ENCODE peak calls at places on chromosomes 4 and X, in seven cellular contexts. One of them, this sample, is unnamed.

GRCh38 chr4:187993827-187994226 is 1.7 kb upstream of the ZFP42 start:
- DNase-seq in stimulated activated CD8-positive, alpha-beta memory T cell treated with anti-CD3 and anti-CD28 coated beads, Interleukin-15, amount 100 ng/mL, for 1 hour: no peak
- DNase-seq in activated T-cell treated with anti-CD3 and anti-CD28 coated beads for 1 hour: no peak
- DNase-seq in Right ventricle myocardium superior: no peak
- DNase-seq in SW 1271: no peak
- DNase-seq in stimulated activated CD4-positive, alpha-beta T cell treated with anti-CD3 and anti-CD28 coated beads, TNF-alpha, amount 100 ng/mL, for 4 hours: no peak
- DNase-seq in GM20000: no peak
- DNase-seq in this sample: no peak

GRCh38 chr4:133154725-133155124 is 5.6 kb downstream of the PCDH10 start:
- DNase-seq in SW 1271: no peak
- DNase-seq in GM20000: peak; percentile 22
- DNase-seq in activated T-cell treated with anti-CD3 and anti-CD28 coated beads for 1 hour: no peak
- DNase-seq in stimulated activated CD4-positive, alpha-beta T cell treated with anti-CD3 and anti-CD28 coated beads, TNF-alpha, amount 100 ng/mL, for 4 hours: no peak
- DNase-seq in Right ventricle myocardium superior: no peak
- DNase-seq in stimulated activated CD8-positive, alpha-beta memory T cell treated with anti-CD3 and anti-CD28 coated beads, Interleukin-15, amount 100 ng/mL, for 1 hour: no peak
- DNase-seq in this sample: no peak

GRCh38 chrX:1661048-1661921 is 46.4 kb downstream of the ASMT start:
- DNase-seq in Right ventricle myocardium superior: peak; percentile 64
- DNase-seq in stimulated activated CD4-positive, alpha-beta T cell treated with anti-CD3 and anti-CD28 coated beads, TNF-alpha, amount 100 ng/mL, for 4 hours: no peak
- DNase-seq in SW 1271: no peak
- DNase-seq in GM20000: peak; percentile 89
- DNase-seq in stimulated activated CD8-positive, alpha-beta memory T cell treated with anti-CD3 and anti-CD28 coated beads, Interleukin-15, amount 100 ng/mL, for 1 hour: peak; percentile 81
- DNase-seq in activated T-cell treated with anti-CD3 and anti-CD28 coated beads for 1 hour: peak; percentile 84
- DNase-seq in this sample: peak; percentile 15

GRCh38 chrX:123731258-123731986 is 1.4 kb downstream of the THOC2 start:
- DNase-seq in SW 1271: no peak
- DNase-seq in activated T-cell treated with anti-CD3 and anti-CD28 coated beads for 1 hour: no peak
- DNase-seq in stimulated activated CD4-positive, alpha-beta T cell treated with anti-CD3 and anti-CD28 coated beads, TNF-alpha, amount 100 ng/mL, for 4 hours: no peak
- DNase-seq in stimulated activated CD8-positive, alpha-beta memory T cell treated with anti-CD3 and anti-CD28 coated beads, Interleukin-15, amount 100 ng/mL, for 1 hour: no peak
- DNase-seq in Right ventricle myocardium superior: no peak
- DNase-seq in GM20000: peak; percentile 7
- DNase-seq in this sample: peak; percentile 64

GRCh38 chr4:81375745-81376144 is 96.0 kb downstream of the RASGEF1B start:
- DNase-seq in activated T-cell treated with anti-CD3 and anti-CD28 coated beads for 1 hour: no peak
- DNase-seq in stimulated activated CD4-positive, alpha-beta T cell treated with anti-CD3 and anti-CD28 coated beads, TNF-alpha, amount 100 ng/mL, for 4 hours: no peak
- DNase-seq in SW 1271: no peak
- DNase-seq in stimulated activated CD8-positive, alpha-beta memory T cell treated with anti-CD3 and anti-CD28 coated beads, Interleukin-15, amount 100 ng/mL, for 1 hour: no peak
- DNase-seq in Right ventricle myocardium superior: no peak
- DNase-seq in GM20000: no peak
- DNase-seq in this sample: no peak

GRCh38 chr4:159480826-159481225 is 377.9 kb downstream of the RAPGEF2 start:
- DNase-seq in SW 1271: no peak
- DNase-seq in GM20000: no peak
- DNase-seq in activated T-cell treated with anti-CD3 and anti-CD28 coated beads for 1 hour: no peak
- DNase-seq in stimulated activated CD8-positive, alpha-beta memory T cell treated with anti-CD3 and anti-CD28 coated beads, Interleukin-15, amount 100 ng/mL, for 1 hour: no peak
- DNase-seq in stimulated activated CD4-positive, alpha-beta T cell treated with anti-CD3 and anti-CD28 coated beads, TNF-alpha, amount 100 ng/mL, for 4 hours: no peak
- DNase-seq in Right ventricle myocardium superior: no peak
- DNase-seq in this sample: no peak

GRCh38 chr4:139841464-139842195 is 176.0 kb downstream of the MGST2 start:
- DNase-seq in SW 1271: no peak
- DNase-seq in stimulated activated CD8-positive, alpha-beta memory T cell treated with anti-CD3 and anti-CD28 coated beads, Interleukin-15, amount 100 ng/mL, for 1 hour: peak; percentile 2
- DNase-seq in Right ventricle myocardium superior: no peak
- DNase-seq in activated T-cell treated with anti-CD3 and anti-CD28 coated beads for 1 hour: no peak
- DNase-seq in stimulated activated CD4-positive, alpha-beta T cell treated with anti-CD3 and anti-CD28 coated beads, TNF-alpha, amount 100 ng/mL, for 4 hours: no peak
- DNase-seq in GM20000: no peak
- DNase-seq in this sample: no peak

GRCh38 chr4:103207673-103208072 is 9.5 kb upstream of the CENPE start:
- DNase-seq in stimulated activated CD4-positive, alpha-beta T cell treated with anti-CD3 and anti-CD28 coated beads, TNF-alpha, amount 100 ng/mL, for 4 hours: no peak
- DNase-seq in GM20000: no peak
- DNase-seq in Right ventricle myocardium superior: no peak
- DNase-seq in SW 1271: no peak
- DNase-seq in activated T-cell treated with anti-CD3 and anti-CD28 coated beads for 1 hour: no peak
- DNase-seq in stimulated activated CD8-positive, alpha-beta memory T cell treated with anti-CD3 and anti-CD28 coated beads, Interleukin-15, amount 100 ng/mL, for 1 hour: no peak
- DNase-seq in this sample: no peak

GRCh38 chr4:148058160-148058859 is 326.4 kb downstream of the ARHGAP10 start:
- DNase-seq in SW 1271: no peak
- DNase-seq in GM20000: no peak
- DNase-seq in stimulated activated CD4-positive, alpha-beta T cell treated with anti-CD3 and anti-CD28 coated beads, TNF-alpha, amount 100 ng/mL, for 4 hours: no peak
- DNase-seq in activated T-cell treated with anti-CD3 and anti-CD28 coated beads for 1 hour: no peak
- DNase-seq in stimulated activated CD8-positive, alpha-beta memory T cell treated with anti-CD3 and anti-CD28 coated beads, Interleukin-15, amount 100 ng/mL, for 1 hour: no peak
- DNase-seq in Right ventricle myocardium superior: no peak
- DNase-seq in this sample: no peak

GRCh38 chrX:40297949-40298539 is 200.3 kb upstream of the BCOR start:
- DNase-seq in activated T-cell treated with anti-CD3 and anti-CD28 coated beads for 1 hour: no peak
- DNase-seq in stimulated activated CD4-positive, alpha-beta T cell treated with anti-CD3 and anti-CD28 coated beads, TNF-alpha, amount 100 ng/mL, for 4 hours: no peak
- DNase-seq in stimulated activated CD8-positive, alpha-beta memory T cell treated with anti-CD3 and anti-CD28 coated beads, Interleukin-15, amount 100 ng/mL, for 1 hour: no peak
- DNase-seq in SW 1271: no peak
- DNase-seq in GM20000: no peak
- DNase-seq in Right ventricle myocardium superior: no peak
- DNase-seq in this sample: no peak

GRCh38 chr4:165556383-165556782 is 177.6 kb downstream of the CPE start:
- DNase-seq in GM20000: no peak
- DNase-seq in stimulated activated CD8-positive, alpha-beta memory T cell treated with anti-CD3 and anti-CD28 coated beads, Interleukin-15, amount 100 ng/mL, for 1 hour: no peak
- DNase-seq in Right ventricle myocardium superior: no peak
- DNase-seq in SW 1271: no peak
- DNase-seq in stimulated activated CD4-positive, alpha-beta T cell treated with anti-CD3 and anti-CD28 coated beads, TNF-alpha, amount 100 ng/mL, for 4 hours: no peak
- DNase-seq in activated T-cell treated with anti-CD3 and anti-CD28 coated beads for 1 hour: no peak
- DNase-seq in this sample: no peak

GRCh38 chr4:185950891-185951290 is 118.1 kb upstream of the TLR3 start:
- DNase-seq in activated T-cell treated with anti-CD3 and anti-CD28 coated beads for 1 hour: no peak
- DNase-seq in GM20000: no peak
- DNase-seq in Right ventricle myocardium superior: no peak
- DNase-seq in SW 1271: no peak
- DNase-seq in stimulated activated CD8-positive, alpha-beta memory T cell treated with anti-CD3 and anti-CD28 coated beads, Interleukin-15, amount 100 ng/mL, for 1 hour: no peak
- DNase-seq in stimulated activated CD4-positive, alpha-beta T cell treated with anti-CD3 and anti-CD28 coated beads, TNF-alpha, amount 100 ng/mL, for 4 hours: no peak
- DNase-seq in this sample: no peak

GRCh38 chr4:173475751-173476150 is 54.3 kb downstream of the HAND2 start:
- DNase-seq in GM20000: no peak
- DNase-seq in SW 1271: no peak
- DNase-seq in stimulated activated CD4-positive, alpha-beta T cell treated with anti-CD3 and anti-CD28 coated beads, TNF-alpha, amount 100 ng/mL, for 4 hours: no peak
- DNase-seq in stimulated activated CD8-positive, alpha-beta memory T cell treated with anti-CD3 and anti-CD28 coated beads, Interleukin-15, amount 100 ng/mL, for 1 hour: no peak
- DNase-seq in Right ventricle myocardium superior: no peak
- DNase-seq in activated T-cell treated with anti-CD3 and anti-CD28 coated beads for 1 hour: no peak
- DNase-seq in this sample: no peak